ENCODE peak calls at places on chromosome 3, in six cellular contexts. H is HEK293T; L is stimulated activated effector memory CD8-positive, alpha-beta T cell treated with anti-CD3 and anti-CD28 coated beads, Interleukin-12 subunit alpha, Interleukin-12 subunit beta, amount 100 ng/mL, for 72 hours; Q is GM20000; X is RPMI8226; I is pons. O is an unnamed sample.

GRCh38 chr3:184508938-184509337 is 52.6 kb upstream of the EPHB3 start:
- DNase-seq in H (no peak), X (peak; percentile 72), Q (no peak), I (no peak), L (no peak), O (no peak)

GRCh38 chr3:160956785-160957184 is 148.4 kb downstream of the B3GALNT1 start:
- DNase-seq in Q (peak; percentile 8), L (no peak), X (no peak), I (no peak), H (no peak), O (peak; percentile 48)

GRCh38 chr3:126345231-126345630 is 12.0 kb downstream of the KLF15 start:
- DNase-seq in H (no peak), X (no peak), I (no peak), Q (no peak), L (no peak), O (no peak)

GRCh38 chr3:77815467-77815866 is 775.6 kb downstream of the ROBO2 start:
- DNase-seq in Q (no peak), X (no peak), I (no peak), L (no peak), H (peak; percentile 10), O (no peak)

GRCh38 chr3:140555666-140556065 is 122.2 kb upstream of the TRIM42 start:
- DNase-seq in I (no peak), H (no peak), L (no peak), X (no peak), Q (no peak), O (no peak)

GRCh38 chr3:124510290-124510689 is 220.0 kb upstream of the UMPS start:
- DNase-seq in H (no peak), Q (no peak), X (no peak), I (no peak), L (no peak), O (no peak)

GRCh38 chr3:187319699-187320302 is 28.3 kb upstream of the MASP1 start:
- DNase-seq in X (peak; percentile 71), Q (peak; percentile 61), L (peak; percentile 42), I (peak; percentile 90), H (peak; percentile 60), O (peak; percentile 86)

GRCh38 chr3:128714887-128715496 is 11.0 kb upstream of the RAB7A start:
- DNase-seq in I (peak; percentile 45), Q (peak; percentile 46), H (no peak), L (no peak), X (no peak), O (peak; percentile 95)

GRCh38 chr3:172112348-172113123 is 73.2 kb downstream of the FNDC3B start:
- DNase-seq in X (no peak), I (no peak), Q (no peak), L (no peak), H (no peak), O (no peak)

GRCh38 chr3:50327943-50328691 is at the start of gene TUSC2:
- DNase-seq in Q (peak; percentile 98), L (peak; percentile 82), I (peak; percentile 98), X (peak; percentile 98), H (peak; percentile 95), O (peak; percentile 95)

GRCh38 chr3:14256046-14256445 is 77.4 kb downstream of the LSM3 start:
- DNase-seq in Q (no peak), L (no peak), H (no peak), X (peak; percentile 26), I (peak; percentile 17), O (no peak)

GRCh38 chr3:324423-324822 is 127.9 kb downstream of the CHL1 start:
- DNase-seq in H (no peak), X (no peak), Q (no peak), L (no peak), I (no peak), O (no peak)

GRCh38 chr3:37906734-37907282 is 45.1 kb downstream of the CTDSPL start:
- DNase-seq in I (no peak), L (no peak), Q (no peak), H (no peak), X (no peak), O (no peak)

GRCh38 chr3:12934431-12934830 is 93.1 kb upstream of the RPL32 start:
- DNase-seq in L (no peak), Q (no peak), X (no peak), H (no peak), I (no peak), O (no peak)

GRCh38 chr3:186035277-186035676 is 73.6 kb downstream of the ETV5 start:
- DNase-seq in L (no peak), X (no peak), I (no peak), H (no peak), Q (no peak), O (peak; percentile 64)

GRCh38 chr3:176697284-176697889 is 499.9 kb downstream of the TBL1XR1 start:
- DNase-seq in H (peak; percentile 15), X (no peak), Q (no peak), I (no peak), L (no peak), O (no peak)

GRCh38 chr3:56624725-56625124 is 58.3 kb downstream of the TASOR start:
- DNase-seq in H (no peak), I (no peak), Q (no peak), X (no peak), L (no peak), O (no peak)

GRCh38 chr3:15098503-15099363 is at the start of gene RBSN:
- DNase-seq in H (peak; percentile 92), X (peak; percentile 97), I (peak; percentile 95), L (peak; percentile 89), Q (peak; percentile 90), O (peak; percentile 92)

GRCh38 chr3:112814256-112814655 is 32.4 kb downstream of the CD200R1L start:
- DNase-seq in Q (no peak), I (peak; percentile 37), H (no peak), L (no peak), X (peak; percentile 25), O (peak; percentile 86)

GRCh38 chr3:141895731-141896130 is 19.3 kb downstream of the ATP1B3 start:
- DNase-seq in X (no peak), L (no peak), H (no peak), Q (no peak), I (no peak), O (no peak)

GRCh38 chr3:39176025-39176714 is 16.2 kb downstream of the XIRP1 start:
- DNase-seq in L (no peak), X (no peak), H (no peak), Q (peak; percentile 7), I (no peak), O (no peak)

GRCh38 chr3:81173514-81173913 is 587.9 kb downstream of the GBE1 start:
- DNase-seq in I (no peak), L (no peak), H (peak; percentile 10), Q (no peak), X (no peak), O (no peak)